ENCODE peak calls at places on chromosomes 1 and 21, in eight cellular contexts. One of them, this sample, is unnamed.

GRCh38 chr1:58829861-58830260 is 46.0 kb upstream of the JUN start:
- DNase-seq in fibroblast of mammary gland: peak; percentile 59
- DNase-seq in GM12865: no peak
- DNase-seq in cardiac fibroblast: no peak
- DNase-seq in kidney: no peak
- DNase-seq in HFF-Myc: no peak
- DNase-seq in uterus: no peak
- DNase-seq in tibial artery: no peak
- DNase-seq in this sample: no peak

GRCh38 chr21:38960251-38960650 is 154.5 kb downstream of the ETS2 start:
- DNase-seq in fibroblast of mammary gland: no peak
- DNase-seq in kidney: peak; percentile 8
- DNase-seq in cardiac fibroblast: no peak
- DNase-seq in GM12865: no peak
- DNase-seq in uterus: no peak
- DNase-seq in tibial artery: no peak
- DNase-seq in HFF-Myc: no peak
- DNase-seq in this sample: no peak

GRCh38 chr21:33496345-33496744 is 4.8 kb upstream of the DNAJC28 start:
- DNase-seq in kidney: no peak
- DNase-seq in cardiac fibroblast: no peak
- DNase-seq in uterus: no peak
- DNase-seq in fibroblast of mammary gland: no peak
- DNase-seq in tibial artery: no peak
- DNase-seq in HFF-Myc: no peak
- DNase-seq in GM12865: no peak
- DNase-seq in this sample: no peak

GRCh38 chr1:202578001-202578500 is 132.2 kb downstream of the SYT2 start:
- DNase-seq in GM12865: no peak
- DNase-seq in HFF-Myc: peak; percentile 48
- DNase-seq in cardiac fibroblast: peak; percentile 60
- DNase-seq in tibial artery: no peak
- DNase-seq in kidney: no peak
- DNase-seq in fibroblast of mammary gland: no peak
- DNase-seq in uterus: no peak
- DNase-seq in this sample: peak; percentile 81

GRCh38 chr21:42411197-42411869 is 7.6 kb downstream of the UBASH3A start:
- DNase-seq in fibroblast of mammary gland: no peak
- DNase-seq in tibial artery: no peak
- DNase-seq in uterus: no peak
- DNase-seq in HFF-Myc: no peak
- DNase-seq in kidney: no peak
- DNase-seq in cardiac fibroblast: no peak
- DNase-seq in GM12865: no peak
- DNase-seq in this sample: no peak

GRCh38 chr1:7438396-7438785 is 332.7 kb upstream of the VAMP3 start:
- DNase-seq in uterus: no peak
- DNase-seq in tibial artery: no peak
- DNase-seq in HFF-Myc: no peak
- DNase-seq in fibroblast of mammary gland: no peak
- DNase-seq in cardiac fibroblast: no peak
- DNase-seq in GM12865: no peak
- DNase-seq in kidney: no peak
- DNase-seq in this sample: no peak

GRCh38 chr1:117655220-117655577 is 49.4 kb downstream of the TENT5C start:
- DNase-seq in GM12865: no peak
- DNase-seq in HFF-Myc: no peak
- DNase-seq in tibial artery: peak; percentile 59
- DNase-seq in uterus: no peak
- DNase-seq in cardiac fibroblast: peak; percentile 56
- DNase-seq in kidney: no peak
- DNase-seq in fibroblast of mammary gland: no peak
- DNase-seq in this sample: no peak

GRCh38 chr1:158249646-158250045 is 4.6 kb upstream of the CD1A start:
- DNase-seq in cardiac fibroblast: no peak
- DNase-seq in kidney: peak; percentile 47
- DNase-seq in fibroblast of mammary gland: no peak
- DNase-seq in GM12865: no peak
- DNase-seq in HFF-Myc: no peak
- DNase-seq in tibial artery: no peak
- DNase-seq in uterus: no peak
- DNase-seq in this sample: no peak

GRCh38 chr1:247113094-247113497 is 8.9 kb upstream of the ZNF669 start:
- DNase-seq in fibroblast of mammary gland: peak; percentile 22
- DNase-seq in HFF-Myc: no peak
- DNase-seq in cardiac fibroblast: no peak
- DNase-seq in GM12865: no peak
- DNase-seq in kidney: peak; percentile 83
- DNase-seq in tibial artery: no peak
- DNase-seq in uterus: no peak
- DNase-seq in this sample: no peak

GRCh38 chr21:9839011-9839661 is 682.2 kb upstream of the TPTE start:
- DNase-seq in GM12865: no peak
- DNase-seq in uterus: no peak
- DNase-seq in tibial artery: peak; percentile 73
- DNase-seq in fibroblast of mammary gland: no peak
- DNase-seq in cardiac fibroblast: no peak
- DNase-seq in HFF-Myc: no peak
- DNase-seq in kidney: peak; percentile 89
- DNase-seq in this sample: no peak

GRCh38 chr1:17109897-17110554 is 9.2 kb downstream of the PADI2 start:
- DNase-seq in cardiac fibroblast: no peak
- DNase-seq in fibroblast of mammary gland: no peak
- DNase-seq in tibial artery: no peak
- DNase-seq in GM12865: no peak
- DNase-seq in uterus: no peak
- DNase-seq in HFF-Myc: no peak
- DNase-seq in kidney: no peak
- DNase-seq in this sample: no peak

GRCh38 chr1:35570589-35571137 is 2.5 kb upstream of the TFAP2E start:
- DNase-seq in kidney: no peak
- DNase-seq in HFF-Myc: no peak
- DNase-seq in fibroblast of mammary gland: no peak
- DNase-seq in GM12865: no peak
- DNase-seq in tibial artery: no peak
- DNase-seq in cardiac fibroblast: no peak
- DNase-seq in uterus: no peak
- DNase-seq in this sample: no peak

GRCh38 chr1:168520052-168520751 is 23.6 kb downstream of the XCL2 start:
- DNase-seq in HFF-Myc: no peak
- DNase-seq in cardiac fibroblast: no peak
- DNase-seq in fibroblast of mammary gland: no peak
- DNase-seq in tibial artery: no peak
- DNase-seq in kidney: no peak
- DNase-seq in uterus: no peak
- DNase-seq in GM12865: no peak
- DNase-seq in this sample: no peak

DNA sequence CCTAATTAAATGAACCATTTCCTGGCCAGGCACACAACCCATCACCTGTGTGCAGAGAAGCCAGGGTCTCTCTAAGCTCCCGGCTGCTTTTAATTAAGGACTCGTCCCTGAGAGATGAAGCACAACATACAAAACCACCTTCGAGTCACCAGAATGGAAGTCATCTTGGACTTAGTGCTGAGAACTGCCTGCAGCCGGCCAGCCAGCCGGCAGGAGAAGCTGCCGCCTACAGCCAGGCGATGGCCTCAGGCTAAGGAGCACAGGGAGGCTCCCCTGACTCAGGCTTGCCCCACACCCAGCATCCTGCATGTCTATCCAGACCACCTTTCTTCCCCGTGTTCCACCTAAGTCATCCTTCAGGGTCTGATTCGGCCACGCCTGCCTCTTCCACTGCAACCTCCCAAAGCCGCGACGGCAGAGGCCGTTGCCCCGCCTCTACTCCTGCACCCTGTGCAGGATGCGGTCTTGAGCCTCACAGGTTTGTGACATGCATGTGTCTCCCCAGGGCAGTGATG is 83.6 kb downstream of the SLC66A1 start:
- DNase-seq in cardiac fibroblast: no peak
- DNase-seq in uterus: no peak
- DNase-seq in HFF-Myc: peak; percentile 78
- DNase-seq in tibial artery: no peak
- DNase-seq in kidney: no peak
- DNase-seq in fibroblast of mammary gland: peak; percentile 78
- DNase-seq in GM12865: no peak
- DNase-seq in this sample: peak; percentile 21
- TF ChIP-seq CTCF in cardiac fibroblast: no peak
- TF ChIP-seq CTCF in uterus: no peak
- TF ChIP-seq CTCF in HFF-Myc: peak; percentile 3
- TF ChIP-seq CTCF in tibial artery: no peak
- TF ChIP-seq CTCF in kidney: no peak
- TF ChIP-seq CTCF in fibroblast of mammary gland: peak; percentile 30
- TF ChIP-seq CTCF in GM12865: no peak
- TF ChIP-seq CTCF in this sample: peak; percentile 15

GRCh38 chr1:27365372-27366112 is 1.2 kb downstream of the MAP3K6 start:
- DNase-seq in uterus: peak; percentile 91
- DNase-seq in kidney: peak; percentile 98
- DNase-seq in tibial artery: peak; percentile 96
- DNase-seq in fibroblast of mammary gland: peak; percentile 86
- DNase-seq in cardiac fibroblast: peak; percentile 94
- DNase-seq in GM12865: peak; percentile 88
- DNase-seq in HFF-Myc: peak; percentile 63
- DNase-seq in this sample: peak; percentile 91

GRCh38 chr1:27364696-27365371 is 1.9 kb downstream of the MAP3K6 start:
- DNase-seq in kidney: no peak
- DNase-seq in cardiac fibroblast: no peak
- DNase-seq in HFF-Myc: no peak
- DNase-seq in GM12865: no peak
- DNase-seq in uterus: no peak
- DNase-seq in fibroblast of mammary gland: no peak
- DNase-seq in tibial artery: no peak
- DNase-seq in this sample: no peak

GRCh38 chr1:27366113-27366410 is 699 bp downstream of the MAP3K6 start:
- DNase-seq in HFF-Myc: no peak
- DNase-seq in fibroblast of mammary gland: peak; percentile 58
- DNase-seq in cardiac fibroblast: peak; percentile 78
- DNase-seq in kidney: peak; percentile 97
- DNase-seq in uterus: peak; percentile 86
- DNase-seq in GM12865: peak; percentile 69
- DNase-seq in tibial artery: peak; percentile 94
- DNase-seq in this sample: peak; percentile 50

GRCh38 chr1:27361553-27361952 is 5.2 kb downstream of the MAP3K6 start:
- DNase-seq in uterus: no peak
- DNase-seq in HFF-Myc: no peak
- DNase-seq in tibial artery: no peak
- DNase-seq in fibroblast of mammary gland: no peak
- DNase-seq in cardiac fibroblast: no peak
- DNase-seq in kidney: peak; percentile 66
- DNase-seq in GM12865: no peak
- DNase-seq in this sample: no peak

GRCh38 chr1:27363766-27364695 is 2.7 kb downstream of the MAP3K6 start:
- DNase-seq in cardiac fibroblast: no peak
- DNase-seq in HFF-Myc: no peak
- DNase-seq in uterus: no peak
- DNase-seq in fibroblast of mammary gland: no peak
- DNase-seq in kidney: no peak
- DNase-seq in tibial artery: no peak
- DNase-seq in GM12865: no peak
- DNase-seq in this sample: no peak
- H3K4me3 ChIP-seq in cardiac fibroblast: no peak overlapping the region
- H3K4me3 ChIP-seq in HFF-Myc: no peak overlapping the region
- H3K4me3 ChIP-seq in uterus: no peak overlapping the region
- H3K4me3 ChIP-seq in fibroblast of mammary gland: no peak overlapping the region
- H3K4me3 ChIP-seq in kidney: no peak overlapping the region
- H3K4me3 ChIP-seq in tibial artery: peak overlapping the region; percentile 91
- H3K4me3 ChIP-seq in GM12865: no peak overlapping the region
- H3K4me3 ChIP-seq in this sample: no peak overlapping the region

GRCh38 chr1:109814223-109814622 is 50.5 kb upstream of the EPS8L3 start:
- DNase-seq in tibial artery: no peak
- DNase-seq in HFF-Myc: no peak
- DNase-seq in kidney: no peak
- DNase-seq in uterus: no peak
- DNase-seq in cardiac fibroblast: no peak
- DNase-seq in fibroblast of mammary gland: no peak
- DNase-seq in GM12865: no peak
- DNase-seq in this sample: no peak

GRCh38 chr1:109816975-109817535 is 53.3 kb upstream of the EPS8L3 start:
- DNase-seq in cardiac fibroblast: no peak
- DNase-seq in GM12865: no peak
- DNase-seq in HFF-Myc: no peak
- DNase-seq in kidney: no peak
- DNase-seq in tibial artery: peak; percentile 59
- DNase-seq in fibroblast of mammary gland: no peak
- DNase-seq in uterus: no peak
- DNase-seq in this sample: no peak

GRCh38 chr1:109815809-109816791 is 52.4 kb upstream of the EPS8L3 start:
- DNase-seq in HFF-Myc: no peak
- DNase-seq in uterus: no peak
- DNase-seq in tibial artery: peak; percentile 81
- DNase-seq in GM12865: peak; percentile 90
- DNase-seq in cardiac fibroblast: peak; percentile 52
- DNase-seq in kidney: no peak
- DNase-seq in fibroblast of mammary gland: peak; percentile 35
- DNase-seq in this sample: peak; percentile 65

GRCh38 chr1:109812691-109813393 is 49.1 kb upstream of the EPS8L3 start:
- DNase-seq in kidney: no peak
- DNase-seq in HFF-Myc: no peak
- DNase-seq in tibial artery: no peak
- DNase-seq in fibroblast of mammary gland: no peak
- DNase-seq in GM12865: no peak
- DNase-seq in cardiac fibroblast: no peak
- DNase-seq in uterus: no peak
- DNase-seq in this sample: no peak

GRCh38 chr1:109814993-109815786 is 51.5 kb upstream of the EPS8L3 start:
- DNase-seq in uterus: no peak
- DNase-seq in cardiac fibroblast: no peak
- DNase-seq in GM12865: no peak
- DNase-seq in fibroblast of mammary gland: no peak
- DNase-seq in kidney: no peak
- DNase-seq in HFF-Myc: no peak
- DNase-seq in tibial artery: no peak
- DNase-seq in this sample: no peak
- TF ChIP-seq CTCF in uterus: no peak
- TF ChIP-seq CTCF in cardiac fibroblast: no peak
- TF ChIP-seq CTCF in GM12865: no peak
- TF ChIP-seq CTCF in fibroblast of mammary gland: no peak
- TF ChIP-seq CTCF in kidney: no peak
- TF ChIP-seq CTCF in HFF-Myc: no peak
- TF ChIP-seq CTCF in tibial artery: no peak
- TF ChIP-seq CTCF in this sample: no peak

GRCh38 chr21:44438531-44439210 is 16.6 kb upstream of the LRRC3 start:
- DNase-seq in HFF-Myc: no peak
- DNase-seq in GM12865: no peak
- DNase-seq in uterus: no peak
- DNase-seq in kidney: peak; percentile 36
- DNase-seq in tibial artery: peak; percentile 58
- DNase-seq in fibroblast of mammary gland: no peak
- DNase-seq in cardiac fibroblast: no peak
- DNase-seq in this sample: no peak
- H3K4me3 ChIP-seq in HFF-Myc: no peak overlapping the region
- H3K4me3 ChIP-seq in GM12865: no peak overlapping the region
- H3K4me3 ChIP-seq in uterus: no peak overlapping the region
- H3K4me3 ChIP-seq in kidney: no peak overlapping the region
- H3K4me3 ChIP-seq in tibial artery: peak overlapping the region; percentile 38
- H3K4me3 ChIP-seq in fibroblast of mammary gland: no peak overlapping the region
- H3K4me3 ChIP-seq in cardiac fibroblast: no peak overlapping the region
- H3K4me3 ChIP-seq in this sample: no peak overlapping the region

DNA sequence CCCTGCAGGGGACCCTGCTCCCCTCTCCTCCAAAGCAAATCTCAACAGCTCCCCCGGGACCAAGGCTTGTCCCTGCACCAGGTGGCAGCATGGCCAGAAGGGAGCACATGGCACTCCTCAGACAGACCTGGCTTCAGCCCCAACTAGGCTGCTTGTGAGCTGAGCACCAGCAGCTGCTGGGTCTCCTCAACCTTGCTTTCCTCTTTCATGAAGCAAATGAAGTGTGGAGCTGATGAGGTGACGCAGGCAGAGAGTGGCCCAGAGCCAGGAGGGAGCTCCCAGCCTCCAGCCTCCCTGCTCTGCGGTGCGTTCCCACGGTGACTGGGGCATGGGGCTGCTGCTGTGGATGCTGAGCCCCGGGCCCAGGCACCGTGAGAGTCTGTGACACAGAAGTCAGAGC is 34.0 kb downstream of the MEGF6 start:
- DNase-seq in uterus: no peak
- DNase-seq in fibroblast of mammary gland: no peak
- DNase-seq in tibial artery: no peak
- DNase-seq in GM12865: peak; percentile 9
- DNase-seq in cardiac fibroblast: peak; percentile 89
- DNase-seq in HFF-Myc: no peak
- DNase-seq in kidney: no peak
- DNase-seq in this sample: peak; percentile 13
- TF ChIP-seq CTCF in uterus: no peak
- TF ChIP-seq CTCF in fibroblast of mammary gland: no peak
- TF ChIP-seq CTCF in tibial artery: no peak
- TF ChIP-seq CTCF in GM12865: no peak
- TF ChIP-seq CTCF in cardiac fibroblast: no peak
- TF ChIP-seq CTCF in HFF-Myc: no peak
- TF ChIP-seq CTCF in kidney: no peak
- TF ChIP-seq CTCF in this sample: no peak